ENCODE peak calls at places on chromosomes 13 and 19, in seven cellular contexts. One of them, this sample, is unnamed.

GRCh38 chr13:48993150-48993549 is 17.4 kb downstream of the FNDC3A start:
- DNase-seq in HCT116: no peak
- DNase-seq in HepG2: no peak
- DNase-seq in A549: no peak
- DNase-seq in K562: no peak
- DNase-seq in H1: no peak
- DNase-seq in IMR-90: no peak
- DNase-seq in this sample: no peak

GRCh38 chr19:32876236-32876918 is 6.8 kb upstream of the SLC7A9 start:
- DNase-seq in HepG2: no peak
- DNase-seq in A549: no peak
- DNase-seq in H1: no peak
- DNase-seq in K562: no peak
- DNase-seq in HCT116: no peak
- DNase-seq in IMR-90: no peak
- DNase-seq in this sample: no peak

GRCh38 chr19:15551183-15552004 is 43.1 kb downstream of the CYP4F22 start:
- DNase-seq in K562: peak
- DNase-seq in IMR-90: no peak
- DNase-seq in A549: peak
- DNase-seq in HepG2: peak
- DNase-seq in HCT116: no peak
- DNase-seq in H1: no peak
- DNase-seq in this sample: no peak

GRCh38 chr13:93249259-93249917 is 22.8 kb downstream of the GPC6 start:
- DNase-seq in HepG2: peak
- DNase-seq in IMR-90: peak
- DNase-seq in HCT116: no peak
- DNase-seq in A549: no peak
- DNase-seq in H1: no peak
- DNase-seq in K562: no peak
- DNase-seq in this sample: no peak

GRCh38 chr13:32585625-32586021 is 629 bp upstream of the PDS5B start:
- DNase-seq in HepG2: no peak
- DNase-seq in K562: no peak
- DNase-seq in H1: no peak
- DNase-seq in IMR-90: no peak
- DNase-seq in A549: no peak
- DNase-seq in HCT116: no peak
- DNase-seq in this sample: no peak

GRCh38 chr19:4781851-4782250 is 9.7 kb upstream of the FEM1A start:
- DNase-seq in HCT116: no peak
- DNase-seq in H1: no peak
- DNase-seq in A549: no peak
- DNase-seq in HepG2: no peak
- DNase-seq in IMR-90: no peak
- DNase-seq in K562: no peak
- DNase-seq in this sample: no peak

GRCh38 chr13:106619688-106620555 is 52.0 kb upstream of the ARGLU1 start:
- DNase-seq in IMR-90: peak
- DNase-seq in HepG2: peak
- DNase-seq in H1: peak
- DNase-seq in A549: peak
- DNase-seq in K562: peak
- DNase-seq in HCT116: peak
- DNase-seq in this sample: peak

GRCh38 chr13:43042410-43042921 is 19.1 kb downstream of the DNAJC15 start:
- DNase-seq in HepG2: no peak
- DNase-seq in H1: no peak
- DNase-seq in A549: no peak
- DNase-seq in HCT116: no peak
- DNase-seq in IMR-90: no peak
- DNase-seq in K562: no peak
- DNase-seq in this sample: no peak

GRCh38 chr19:29576761-29577661 is 29.1 kb upstream of the POP4 start:
- DNase-seq in K562: no peak
- DNase-seq in IMR-90: peak
- DNase-seq in HepG2: no peak
- DNase-seq in H1: no peak
- DNase-seq in HCT116: no peak
- DNase-seq in A549: no peak
- DNase-seq in this sample: peak

GRCh38 chr19:6215701-6216235 is 64.0 kb downstream of the MLLT1 start:
- DNase-seq in A549: no peak
- DNase-seq in K562: no peak
- DNase-seq in HCT116: no peak
- DNase-seq in HepG2: no peak
- DNase-seq in H1: no peak
- DNase-seq in IMR-90: no peak
- DNase-seq in this sample: no peak

GRCh38 chr13:112657850-112658445 is 31.9 kb upstream of the ATP11A start:
- DNase-seq in H1: no peak
- DNase-seq in HepG2: no peak
- DNase-seq in A549: no peak
- DNase-seq in K562: no peak
- DNase-seq in HCT116: no peak
- DNase-seq in IMR-90: peak
- DNase-seq in this sample: no peak

GRCh38 chr19:53908106-53908932 is 759 bp upstream of the CACNG7 start:
- DNase-seq in IMR-90: peak
- DNase-seq in K562: peak
- DNase-seq in A549: peak
- DNase-seq in HepG2: no peak
- DNase-seq in HCT116: no peak
- DNase-seq in H1: no peak
- DNase-seq in this sample: no peak

GRCh38 chr19:53132231-53132991 is at the start of gene ZNF415:
- DNase-seq in K562: no peak
- DNase-seq in HepG2: no peak
- DNase-seq in IMR-90: peak
- DNase-seq in H1: peak
- DNase-seq in A549: no peak
- DNase-seq in HCT116: no peak
- DNase-seq in this sample: no peak

GRCh38 chr13:51666316-51666715 is 82.1 kb downstream of the WDFY2 start:
- DNase-seq in K562: no peak
- DNase-seq in IMR-90: no peak
- DNase-seq in H1: no peak
- DNase-seq in HCT116: no peak
- DNase-seq in A549: no peak
- DNase-seq in HepG2: no peak
- DNase-seq in this sample: no peak

GRCh38 chr19:56299688-56300087 is 15.0 kb downstream of the ZSCAN5A start:
- DNase-seq in IMR-90: no peak
- DNase-seq in K562: no peak
- DNase-seq in H1: no peak
- DNase-seq in A549: no peak
- DNase-seq in HepG2: no peak
- DNase-seq in HCT116: no peak
- DNase-seq in this sample: no peak

GRCh38 chr13:45500492-45501174 is 35.9 kb downstream of the COG3 start:
- DNase-seq in IMR-90: peak
- DNase-seq in HCT116: peak
- DNase-seq in A549: no peak
- DNase-seq in H1: no peak
- DNase-seq in K562: no peak
- DNase-seq in HepG2: peak
- DNase-seq in this sample: no peak

GRCh38 chr13:23654111-23655110 is 84.2 kb downstream of the TNFRSF19 start:
- DNase-seq in IMR-90: peak
- DNase-seq in HepG2: peak
- DNase-seq in H1: no peak
- DNase-seq in HCT116: no peak
- DNase-seq in A549: no peak
- DNase-seq in K562: no peak
- DNase-seq in this sample: no peak

GRCh38 chr19:37220383-37220782 is 2.4 kb downstream of the ZNF383 start:
- DNase-seq in A549: no peak
- DNase-seq in HepG2: no peak
- DNase-seq in HCT116: no peak
- DNase-seq in IMR-90: no peak
- DNase-seq in K562: no peak
- DNase-seq in H1: no peak
- DNase-seq in this sample: no peak

GRCh38 chr13:21638319-21639282 is 32.3 kb upstream of the FGF9 start:
- DNase-seq in HepG2: no peak
- DNase-seq in HCT116: no peak
- DNase-seq in A549: peak
- DNase-seq in IMR-90: peak
- DNase-seq in K562: peak
- DNase-seq in H1: no peak
- DNase-seq in this sample: no peak

GRCh38 chr19:57075801-57076492 is 43.8 kb upstream of the USP29 start:
- DNase-seq in HCT116: no peak
- DNase-seq in K562: no peak
- DNase-seq in A549: no peak
- DNase-seq in H1: no peak
- DNase-seq in HepG2: peak
- DNase-seq in IMR-90: no peak
- DNase-seq in this sample: no peak

GRCh38 chr19:30890033-30890432 is 459.2 kb downstream of the TSHZ3 start:
- DNase-seq in K562: no peak
- DNase-seq in IMR-90: no peak
- DNase-seq in A549: no peak
- DNase-seq in HepG2: no peak
- DNase-seq in HCT116: no peak
- DNase-seq in H1: no peak
- DNase-seq in this sample: no peak

GRCh38 chr13:100443998-100444328 is 144.6 kb downstream of the GGACT start:
- DNase-seq in HCT116: no peak
- DNase-seq in A549: no peak
- DNase-seq in H1: no peak
- DNase-seq in IMR-90: no peak
- DNase-seq in K562: no peak
- DNase-seq in HepG2: no peak
- DNase-seq in this sample: no peak

GRCh38 chr13:50409186-50409585 is 393.9 kb downstream of the KCNRG start:
- DNase-seq in H1: no peak
- DNase-seq in IMR-90: no peak
- DNase-seq in HCT116: no peak
- DNase-seq in A549: no peak
- DNase-seq in K562: no peak
- DNase-seq in HepG2: no peak
- DNase-seq in this sample: no peak

GRCh38 chr19:42406111-42406510 is 16.0 kb upstream of the CNFN start:
- DNase-seq in K562: no peak
- DNase-seq in IMR-90: no peak
- DNase-seq in HCT116: no peak
- DNase-seq in A549: no peak
- DNase-seq in HepG2: no peak
- DNase-seq in H1: no peak
- DNase-seq in this sample: no peak
- TF ChIP-seq CEBPB in K562: no peak
- TF ChIP-seq CEBPB in IMR-90: no peak
- TF ChIP-seq CEBPB in HCT116: no peak
- TF ChIP-seq CEBPB in A549: no peak
- TF ChIP-seq CEBPB in HepG2: no peak
- TF ChIP-seq CEBPB in H1: no peak
- TF ChIP-seq CEBPB in this sample: no peak

GRCh38 chr13:99385161-99385560 is 78.0 kb upstream of the GPR183 start:
- DNase-seq in H1: no peak
- DNase-seq in IMR-90: no peak
- DNase-seq in HCT116: no peak
- DNase-seq in A549: no peak
- DNase-seq in K562: no peak
- DNase-seq in HepG2: no peak
- DNase-seq in this sample: no peak

GRCh38 chr13:99383511-99383921 is 76.3 kb upstream of the GPR183 start:
- DNase-seq in IMR-90: no peak
- DNase-seq in K562: no peak
- DNase-seq in HepG2: no peak
- DNase-seq in H1: no peak
- DNase-seq in A549: no peak
- DNase-seq in HCT116: no peak
- DNase-seq in this sample: no peak

GRCh38 chr13:99382428-99383133 is 75.4 kb upstream of the GPR183 start:
- DNase-seq in H1: no peak
- DNase-seq in IMR-90: no peak
- DNase-seq in HepG2: no peak
- DNase-seq in A549: no peak
- DNase-seq in K562: no peak
- DNase-seq in HCT116: no peak
- DNase-seq in this sample: no peak

GRCh38 chr13:99384468-99384867 is 77.3 kb upstream of the GPR183 start:
- DNase-seq in A549: no peak
- DNase-seq in HepG2: no peak
- DNase-seq in IMR-90: no peak
- DNase-seq in H1: no peak
- DNase-seq in HCT116: no peak
- DNase-seq in K562: no peak
- DNase-seq in this sample: no peak

GRCh38 chr13:99383946-99384345 is 76.7 kb upstream of the GPR183 start:
- DNase-seq in HCT116: no peak
- DNase-seq in A549: no peak
- DNase-seq in HepG2: no peak
- DNase-seq in H1: no peak
- DNase-seq in IMR-90: no peak
- DNase-seq in K562: no peak
- DNase-seq in this sample: no peak
- TF ChIP-seq CEBPB in HCT116: no peak
- TF ChIP-seq CEBPB in A549: no peak
- TF ChIP-seq CEBPB in HepG2: no peak
- TF ChIP-seq CEBPB in H1: no peak
- TF ChIP-seq CEBPB in IMR-90: no peak
- TF ChIP-seq CEBPB in K562: no peak
- TF ChIP-seq CEBPB in this sample: no peak

GRCh38 chr13:94978516-94978915 is 266.2 kb upstream of the SOX21 start:
- DNase-seq in HCT116: no peak
- DNase-seq in HepG2: no peak
- DNase-seq in A549: no peak
- DNase-seq in IMR-90: no peak
- DNase-seq in H1: no peak
- DNase-seq in K562: no peak
- DNase-seq in this sample: no peak
- TF ChIP-seq CEBPB in HCT116: no peak
- TF ChIP-seq CEBPB in HepG2: no peak
- TF ChIP-seq CEBPB in A549: no peak
- TF ChIP-seq CEBPB in IMR-90: no peak
- TF ChIP-seq CEBPB in H1: no peak
- TF ChIP-seq CEBPB in K562: no peak
- TF ChIP-seq CEBPB in this sample: no peak

DNA sequence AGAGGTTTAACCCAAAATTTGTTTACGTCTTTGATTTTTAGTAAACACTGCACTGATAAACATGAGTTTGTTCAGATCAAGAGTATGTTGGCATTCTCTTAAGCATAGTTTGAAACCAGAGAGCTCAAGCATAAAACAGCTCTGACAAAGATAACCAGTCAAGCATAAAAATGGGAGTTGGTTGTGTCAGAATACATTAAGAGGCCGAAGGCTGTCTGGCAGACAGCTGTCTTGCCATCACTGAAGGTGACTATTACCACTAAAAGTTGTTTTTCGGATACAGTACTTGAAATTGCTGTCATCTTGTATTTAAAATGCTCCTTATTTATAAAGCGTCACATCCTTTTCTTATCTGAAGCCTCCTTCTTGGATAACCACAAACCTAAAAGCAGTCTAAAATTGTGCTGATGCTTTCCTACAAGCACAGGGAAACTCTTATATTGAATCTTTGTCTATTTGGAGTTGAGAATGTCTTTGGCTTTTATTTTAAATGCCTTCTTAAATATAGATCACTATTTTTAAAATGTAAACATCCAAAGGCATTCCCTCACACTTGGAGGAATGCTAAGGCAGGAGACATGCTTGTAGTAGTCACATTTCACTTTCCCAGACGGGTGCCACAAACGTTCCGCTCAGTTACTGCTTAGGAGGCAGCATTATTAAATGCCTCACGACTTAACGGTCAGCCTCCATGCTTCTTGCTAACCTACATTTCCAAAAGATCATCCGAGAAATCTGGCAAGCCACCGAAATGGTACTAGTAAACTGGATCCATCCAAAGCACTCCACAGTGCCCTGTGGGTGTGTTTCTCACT is 1.6 kb downstream of the SMAD9 start:
- DNase-seq in HepG2: no peak
- DNase-seq in K562: no peak
- DNase-seq in IMR-90: peak
- DNase-seq in HCT116: no peak
- DNase-seq in H1: no peak
- DNase-seq in A549: no peak
- DNase-seq in this sample: no peak
- TF ChIP-seq CEBPB in HepG2: no peak
- TF ChIP-seq CEBPB in K562: no peak
- TF ChIP-seq CEBPB in IMR-90: no peak
- TF ChIP-seq CEBPB in HCT116: no peak
- TF ChIP-seq CEBPB in H1: no peak
- TF ChIP-seq CEBPB in A549: no peak
- TF ChIP-seq CEBPB in this sample: no peak